ENCODE peak calls at places on chromosomes 5 and 9, in six cellular contexts. O is type B pancreatic cell; Z is neural crest cell; D is NCI-H2171 treated with DMSO at 0.1 percent for 48 hours; E is stimulated activated CD4-positive, alpha-beta T cell treated with anti-CD3 and anti-CD28 coated beads, Interleukin-15, amount 100 ng/mL, for 1 hour; X is HEK293T. L is an unnamed sample.

GRCh38 chr5:126544087-126544740 is 50.8 kb downstream of the ALDH7A1 start:
- DNase-seq in O (no peak), Z (peak), D (peak), E (no peak), X (peak), L (peak)

GRCh38 chr9:128206484-128206883 is 3.3 kb downstream of the DNM1 start:
- DNase-seq in O (no peak), Z (no peak), D (no peak), E (no peak), X (no peak), L (no peak)

GRCh38 chr9:96150324-96151023 is 151.5 kb downstream of the HSD17B3 start:
- DNase-seq in O (no peak), Z (no peak), D (no peak), E (no peak), X (no peak), L (no peak)

GRCh38 chr9:84917366-84918063 is 248.0 kb downstream of the NTRK2 start:
- DNase-seq in O (no peak), Z (no peak), D (no peak), E (no peak), X (no peak), L (no peak)

GRCh38 chr5:176796411-176796810 is 13.9 kb upstream of the UNC5A start:
- DNase-seq in O (no peak), Z (no peak), D (no peak), E (no peak), X (no peak), L (no peak)

GRCh38 chr5:52521236-52521635 is 266.5 kb upstream of the ITGA1 start:
- DNase-seq in O (no peak), Z (no peak), D (no peak), E (no peak), X (no peak), L (no peak)

GRCh38 chr9:86946712-86947145 is 577 bp downstream of the GAS1 start:
- DNase-seq in O (peak), Z (peak), D (peak), E (no peak), X (no peak), L (no peak)

GRCh38 chr5:168328804-168329203 is 37.4 kb downstream of the WWC1 start:
- DNase-seq in O (no peak), Z (no peak), D (peak), E (no peak), X (peak), L (peak)

GRCh38 chr5:79448336-79448735 is 65.6 kb downstream of the HOMER1 start:
- DNase-seq in O (no peak), Z (no peak), D (no peak), E (no peak), X (no peak), L (no peak)

GRCh38 chr9:28839778-28840430 is 1266.6 kb upstream of the C9orf72 start:
- DNase-seq in O (no peak), Z (no peak), D (no peak), E (no peak), X (no peak), L (no peak)

GRCh38 chr5:82448374-82448773 is 170.2 kb upstream of the RPS23 start:
- DNase-seq in O (no peak), Z (no peak), D (no peak), E (no peak), X (no peak), L (no peak)

GRCh38 chr5:144265643-144266042 is 95.0 kb downstream of the KCTD16 start:
- DNase-seq in O (no peak), Z (no peak), D (no peak), E (no peak), X (no peak), L (no peak)

GRCh38 chr5:78005021-78005785 is 229.1 kb upstream of the TBCA start:
- DNase-seq in O (no peak), Z (no peak), D (no peak), E (no peak), X (no peak), L (no peak)

GRCh38 chr9:127091526-127091925 is 30.9 kb downstream of the ANGPTL2 start:
- DNase-seq in O (no peak), Z (no peak), D (no peak), E (no peak), X (no peak), L (no peak)

GRCh38 chr5:73419414-73420390 is 28.9 kb downstream of the FOXD1 start:
- DNase-seq in O (peak), Z (peak), D (no peak), E (no peak), X (no peak), L (no peak)

GRCh38 chr5:90408571-90409317 is 812 bp downstream of the CETN3 start:
- DNase-seq in O (no peak), Z (peak), D (peak), E (no peak), X (peak), L (no peak)

L was measured in GM12892.